ENCODE peak calls at places on chromosomes 5 and 9, in five cellular contexts. P is PC-9, H is posterior cingulate gyrus, F is astrocyte of the spinal cord, J is cardiac fibroblast. G is an unnamed sample.

GRCh38 chr9:33143241-33143642 is 23.9 kb downstream of the B4GALT1 start:
- DNase-seq in P (peak; percentile 79), H (no peak), F (peak; percentile 64), J (peak; percentile 61), G (no peak)

GRCh38 chr9:101711330-101711941 is 27.0 kb downstream of the GRIN3A start:
- DNase-seq in P (no peak), H (no peak), F (no peak), J (peak; percentile 13), G (peak; percentile 44)

GRCh38 chr5:91194861-91195460 is 188.2 kb downstream of the ARRDC3 start:
- DNase-seq in P (no peak), H (no peak), F (no peak), J (no peak), G (no peak)

GRCh38 chr9:7762600-7762999 is 37.0 kb downstream of the DMAC1 start:
- DNase-seq in P (no peak), H (no peak), F (no peak), J (no peak), G (no peak)

GRCh38 chr9:89804766-89805531 is 200.1 kb downstream of the GADD45G start:
- DNase-seq in P (no peak), H (no peak), F (no peak), J (no peak), G (no peak)

GRCh38 chr5:21071986-21072385 is 1084.0 kb upstream of the CDH18 start:
- DNase-seq in P (no peak), H (no peak), F (peak; percentile 8), J (peak; percentile 5), G (no peak)

GRCh38 chr9:4048441-4048840 is 251.4 kb downstream of the GLIS3 start:
- DNase-seq in P (no peak), H (no peak), F (peak; percentile 65), J (peak; percentile 66), G (no peak)

GRCh38 chr9:27436234-27436633 is 87.9 kb upstream of the IFNK start:
- DNase-seq in P (no peak), H (no peak), F (no peak), J (peak; percentile 13), G (no peak)

GRCh38 chr5:144166696-144167095 is 3.8 kb downstream of the YIPF5 start:
- DNase-seq in P (no peak), H (no peak), F (no peak), J (no peak), G (no peak)

GRCh38 chr5:112174959-112175594 is 244.0 kb downstream of the EPB41L4A start:
- DNase-seq in P (peak; percentile 51), H (no peak), F (peak; percentile 48), J (peak; percentile 70), G (no peak)

GRCh38 chr5:95410269-95410668 is 19.1 kb downstream of the FAM81B start:
- DNase-seq in P (no peak), H (no peak), F (no peak), J (no peak), G (no peak)

GRCh38 chr9:8845376-8845775 is 1045.8 kb upstream of the DMAC1 start:
- DNase-seq in P (no peak), H (peak; percentile 56), F (no peak), J (no peak), G (peak; percentile 73)

GRCh38 chr5:132877938-132878337 is 4.5 kb downstream of the LEAP2 start:
- DNase-seq in P (no peak), H (no peak), F (peak; percentile 46), J (peak; percentile 49), G (peak; percentile 34)

G was measured in head of caudate nucleus.